ENCODE peak calls at places on chromosomes 13 and 19, in four cellular contexts. One of them, this sample, is unnamed. For H3K27me3, the result is how much of the 10 kb centered on the place peaks cover.

GRCh38 chr19:7263066-7263465 is 31.1 kb downstream of the INSR start:
- DNase-seq in GM23338: no peak
- DNase-seq in A673: no peak
- DNase-seq in sigmoid colon: no peak
- DNase-seq in this sample: no peak

GRCh38 chr13:89153941-89154340 is 1482.8 kb downstream of the SLITRK5 start:
- DNase-seq in sigmoid colon: no peak
- DNase-seq in GM23338: no peak
- DNase-seq in A673: no peak
- DNase-seq in this sample: no peak

GRCh38 chr19:47587295-47587694 is 14.3 kb upstream of the ZNF541 start:
- DNase-seq in sigmoid colon: no peak
- DNase-seq in GM23338: no peak
- DNase-seq in A673: no peak
- DNase-seq in this sample: no peak

GRCh38 chr19:43316591-43317319 is 36.7 kb upstream of the CD177 start:
- DNase-seq in GM23338: peak
- DNase-seq in sigmoid colon: no peak
- DNase-seq in A673: no peak
- DNase-seq in this sample: no peak

GRCh38 chr13:43686557-43686956 is 100.2 kb downstream of the ENOX1 start:
- DNase-seq in GM23338: no peak
- DNase-seq in sigmoid colon: peak
- DNase-seq in A673: peak
- DNase-seq in this sample: no peak

GRCh38 chr19:49766938-49767315 is at the start of gene AP2A1:
- DNase-seq in sigmoid colon: no peak
- DNase-seq in GM23338: no peak
- DNase-seq in A673: no peak
- DNase-seq in this sample: no peak

GRCh38 chr13:95153647-95154405 is 147.4 kb downstream of the ABCC4 start:
- DNase-seq in GM23338: peak
- DNase-seq in A673: peak
- DNase-seq in sigmoid colon: no peak
- DNase-seq in this sample: no peak

GRCh38 chr19:47729468-47729798 is 15.9 kb upstream of the NOP53 start:
- DNase-seq in sigmoid colon: peak
- DNase-seq in A673: no peak
- DNase-seq in GM23338: peak
- DNase-seq in this sample: no peak

GRCh38 chr19:55304279-55304978 is 20.6 kb downstream of the BRSK1 start:
- DNase-seq in A673: peak
- DNase-seq in sigmoid colon: no peak
- DNase-seq in GM23338: peak
- DNase-seq in this sample: no peak

GRCh38 chr19:5621311-5621944 is 1.1 kb downstream of the SAFB2 start:
- DNase-seq in A673: no peak
- DNase-seq in sigmoid colon: peak
- DNase-seq in GM23338: no peak
- DNase-seq in this sample: no peak

GRCh38 chr13:90713436-90714133 is 633.9 kb upstream of the MIR17HG start:
- DNase-seq in A673: no peak
- DNase-seq in sigmoid colon: no peak
- DNase-seq in GM23338: no peak
- DNase-seq in this sample: no peak

GRCh38 chr19:50667177-50667758 is 18.0 kb downstream of the C19orf81 start:
- DNase-seq in sigmoid colon: no peak
- DNase-seq in GM23338: peak
- DNase-seq in A673: no peak
- DNase-seq in this sample: no peak

GRCh38 chr19:5032101-5032967 is 63.4 kb downstream of the KDM4B start:
- DNase-seq in A673: no peak
- DNase-seq in sigmoid colon: no peak
- DNase-seq in GM23338: no peak
- DNase-seq in this sample: no peak

GRCh38 chr19:3851254-3852176 is 17.3 kb downstream of the ZFR2 start:
- DNase-seq in GM23338: no peak
- DNase-seq in sigmoid colon: no peak
- DNase-seq in A673: no peak
- DNase-seq in this sample: no peak

GRCh38 chr19:23313196-23313595 is 63.0 kb upstream of the ZNF724 start:
- DNase-seq in GM23338: no peak
- DNase-seq in A673: no peak
- DNase-seq in sigmoid colon: no peak
- DNase-seq in this sample: no peak

GRCh38 chr13:40547545-40548322 is 118.7 kb downstream of the FOXO1 start:
- DNase-seq in sigmoid colon: no peak
- DNase-seq in A673: no peak
- DNase-seq in GM23338: no peak
- DNase-seq in this sample: no peak

GRCh38 chr13:27379694-27380596 is 44.5 kb upstream of the GTF3A start:
- DNase-seq in GM23338: peak
- DNase-seq in sigmoid colon: no peak
- DNase-seq in A673: peak
- DNase-seq in this sample: no peak

GRCh38 chr13:31264146-31264545 is 64.4 kb downstream of the B3GLCT start:
- DNase-seq in sigmoid colon: no peak
- DNase-seq in A673: no peak
- DNase-seq in GM23338: no peak
- DNase-seq in this sample: no peak

DNA sequence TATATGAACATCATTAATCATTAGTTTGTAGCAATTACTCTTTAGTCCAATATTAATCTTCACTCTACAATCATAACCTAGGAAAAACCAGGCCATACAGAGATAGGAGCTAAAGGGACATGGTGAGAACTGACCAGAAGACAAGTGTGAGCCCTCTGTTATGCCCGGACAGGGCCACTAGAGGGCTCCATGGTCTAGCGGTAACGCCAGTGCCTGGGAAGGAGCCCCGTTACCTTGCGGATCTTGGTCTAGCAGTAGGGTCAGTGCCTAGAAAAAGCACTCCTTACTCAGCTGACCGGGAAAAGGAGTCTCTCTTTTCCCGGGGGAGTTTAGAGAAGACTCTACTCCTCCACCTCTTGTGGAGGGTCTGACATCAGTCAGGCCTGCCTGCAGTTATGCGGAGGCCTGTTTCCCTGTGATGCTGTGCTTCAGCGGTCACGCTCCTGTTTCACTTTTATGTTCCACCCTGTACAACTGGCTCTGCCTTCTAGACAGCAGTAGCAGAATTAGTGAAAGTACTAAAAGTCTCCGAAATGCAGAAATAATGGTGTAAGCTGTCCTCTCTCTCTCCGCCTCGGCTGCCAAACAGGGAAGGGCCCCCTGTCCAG is 13.8 kb downstream of the OR7D4 start:
- DNase-seq in GM23338: peak
- DNase-seq in A673: peak
- DNase-seq in sigmoid colon: peak
- DNase-seq in this sample: no peak
- H3K4me3 ChIP-seq in GM23338: no peak
- H3K4me3 ChIP-seq in A673: peak
- H3K4me3 ChIP-seq in sigmoid colon: peak
- H3K4me3 ChIP-seq in this sample: peak

GRCh38 chr19:12847159-12848139 is 9.1 kb downstream of the MAST1 start:
- DNase-seq in A673: peak
- DNase-seq in GM23338: peak
- DNase-seq in sigmoid colon: peak
- DNase-seq in this sample: no peak

GRCh38 chr19:12842511-12842910 is 4.2 kb downstream of the MAST1 start:
- DNase-seq in sigmoid colon: no peak
- DNase-seq in A673: no peak
- DNase-seq in GM23338: no peak
- DNase-seq in this sample: no peak

GRCh38 chr19:12843328-12843727 is 5.0 kb downstream of the MAST1 start:
- DNase-seq in GM23338: no peak
- DNase-seq in sigmoid colon: no peak
- DNase-seq in A673: no peak
- DNase-seq in this sample: no peak

GRCh38 chr19:12841094-12841493 is 2.8 kb downstream of the MAST1 start:
- DNase-seq in A673: no peak
- DNase-seq in GM23338: peak
- DNase-seq in sigmoid colon: no peak
- DNase-seq in this sample: no peak

DNA sequence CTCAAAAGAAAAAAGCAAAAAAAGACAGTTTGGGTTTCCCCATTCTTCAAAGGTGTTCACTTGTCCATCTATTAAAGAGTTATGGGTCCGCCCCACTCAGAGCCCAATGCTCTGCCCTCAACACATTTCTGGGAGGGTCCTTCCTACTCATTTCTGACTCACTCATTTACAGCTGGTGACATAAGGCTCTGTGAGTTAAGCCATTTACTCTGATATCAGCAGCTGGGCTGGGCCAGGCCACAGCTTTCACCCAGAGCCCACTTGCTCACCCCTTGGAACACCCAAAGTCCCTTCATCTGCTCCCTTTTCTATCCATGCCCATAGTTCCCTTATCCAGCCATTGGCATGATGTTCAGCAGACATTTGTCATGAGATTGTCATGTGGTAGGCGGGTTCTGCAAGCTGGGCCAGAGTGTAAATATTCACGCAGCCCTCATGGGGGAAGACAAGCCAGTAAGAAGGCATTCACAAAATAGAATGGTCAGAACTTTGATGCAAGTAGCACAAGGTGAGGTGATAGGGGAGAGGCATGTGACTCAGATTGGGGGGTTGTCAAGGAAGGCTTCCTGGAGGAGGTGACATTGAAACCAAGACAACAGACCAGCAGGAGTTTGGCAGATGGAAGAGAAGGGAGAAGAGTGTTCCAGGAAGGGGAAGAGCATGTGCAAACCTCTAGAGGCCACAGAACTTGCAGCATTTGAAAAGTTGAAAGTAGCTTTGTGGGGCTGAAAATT is 5.9 kb downstream of the MAST1 start:
- DNase-seq in A673: no peak
- DNase-seq in sigmoid colon: no peak
- DNase-seq in GM23338: no peak
- DNase-seq in this sample: no peak
- H3K27me3 ChIP-seq in A673: under half
- H3K27me3 ChIP-seq in sigmoid colon: under half
- H3K27me3 ChIP-seq in GM23338: under half
- H3K27me3 ChIP-seq in this sample: half or more

GRCh38 chr19:18049390-18049789 is 37.3 kb downstream of the IL12RB1 start:
- DNase-seq in sigmoid colon: peak
- DNase-seq in GM23338: no peak
- DNase-seq in A673: no peak
- DNase-seq in this sample: no peak

GRCh38 chr19:18046066-18046718 is 38.2 kb downstream of the ARRDC2 start:
- DNase-seq in sigmoid colon: no peak
- DNase-seq in A673: peak
- DNase-seq in GM23338: no peak
- DNase-seq in this sample: no peak

GRCh38 chr19:18041054-18041453 is 33.1 kb downstream of the ARRDC2 start:
- DNase-seq in GM23338: no peak
- DNase-seq in sigmoid colon: no peak
- DNase-seq in A673: no peak
- DNase-seq in this sample: no peak

GRCh38 chr19:18045307-18046013 is 37.5 kb downstream of the ARRDC2 start:
- DNase-seq in A673: no peak
- DNase-seq in sigmoid colon: no peak
- DNase-seq in GM23338: no peak
- DNase-seq in this sample: no peak

DNA sequence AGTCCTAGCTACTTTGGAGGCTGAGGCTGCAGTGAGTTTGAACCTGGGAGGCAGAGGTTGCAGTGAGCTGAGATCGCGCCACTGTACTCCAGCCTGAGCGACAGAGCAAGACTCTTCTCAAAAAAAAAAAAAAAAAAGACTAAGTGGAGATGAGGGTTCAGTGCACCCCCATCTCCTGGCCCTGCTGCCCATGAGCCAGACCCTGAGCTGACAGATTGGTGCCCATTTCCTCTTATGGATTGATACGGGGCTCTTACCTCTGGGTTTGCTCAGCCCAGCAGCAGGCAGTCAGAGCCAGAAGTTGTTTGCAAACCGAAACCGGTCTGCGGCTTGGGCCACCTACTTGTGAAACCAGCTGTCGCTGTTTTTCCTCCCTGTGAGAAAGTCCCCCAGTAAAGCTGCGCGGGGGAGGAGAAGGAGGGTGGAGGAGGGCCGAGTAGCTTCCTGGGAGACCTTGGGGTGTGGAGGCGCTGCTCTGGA is 36.9 kb downstream of the ARRDC2 start:
- DNase-seq in A673: peak
- DNase-seq in GM23338: peak
- DNase-seq in sigmoid colon: peak
- DNase-seq in this sample: peak
- H3K4me3 ChIP-seq in A673: peak
- H3K4me3 ChIP-seq in GM23338: peak
- H3K4me3 ChIP-seq in sigmoid colon: peak
- H3K4me3 ChIP-seq in this sample: peak

DNA sequence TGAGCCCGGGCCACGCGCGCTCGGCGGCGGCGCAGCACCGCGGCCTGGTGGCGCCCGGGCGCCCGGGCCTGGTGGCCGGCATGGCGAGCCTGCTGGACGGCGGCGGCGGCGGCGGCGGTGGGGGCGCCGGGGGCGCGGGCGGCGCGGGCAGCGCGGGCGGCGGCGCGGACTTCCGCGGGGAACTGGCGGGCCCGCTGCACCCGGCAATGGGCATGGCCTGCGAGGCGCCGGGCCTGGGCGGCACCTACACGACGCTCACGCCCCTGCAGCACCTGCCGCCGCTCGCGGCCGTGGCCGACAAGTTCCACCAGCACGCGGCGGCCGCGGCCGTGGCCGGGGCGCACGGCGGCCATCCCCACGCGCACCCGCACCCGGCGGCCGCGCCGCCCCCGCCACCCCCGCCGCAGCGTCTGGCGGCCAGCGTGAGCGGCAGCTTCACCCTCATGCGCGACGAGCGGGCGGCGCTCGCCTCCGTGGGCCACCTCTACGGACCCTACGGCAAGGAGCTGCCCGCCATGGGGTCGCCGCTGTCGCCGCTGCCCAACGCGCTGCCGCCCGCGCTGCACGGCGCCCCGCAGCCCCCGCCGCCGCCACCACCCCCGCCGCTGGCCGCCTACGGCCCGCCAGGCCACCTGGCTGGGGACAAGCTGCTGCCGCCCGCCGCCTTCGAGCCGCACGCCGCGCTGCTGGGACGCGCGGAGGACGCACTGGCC is 580 bp downstream of the ONECUT3 start:
- DNase-seq in GM23338: no peak
- DNase-seq in A673: no peak
- DNase-seq in sigmoid colon: no peak
- DNase-seq in this sample: no peak
- H3K27me3 ChIP-seq in GM23338: half or more
- H3K27me3 ChIP-seq in A673: half or more
- H3K27me3 ChIP-seq in sigmoid colon: half or more
- H3K27me3 ChIP-seq in this sample: half or more